ENCODE peak calls at places on chromosomes 13 and 19, in six cellular contexts. M is glomerular endothelial cell; O is stimulated activated CD8-positive, alpha-beta memory T cell treated with anti-CD3 and anti-CD28 coated beads, Interleukin-4, amount 100 ng/mL, for 1 hour; S is HuH-7; D is left cardiac atrium; A is activated CD8-positive, alpha-beta memory T cell treated with anti-CD3 and anti-CD28 coated beads for 1 hour. E is an unnamed sample.

GRCh38 chr19:50178859-50179537 is 15.9 kb upstream of the IZUMO2 start:
- DNase-seq in M (no peak), O (no peak), S (no peak), D (no peak), A (no peak), E (peak)

GRCh38 chr13:33721719-33722118 is 96.2 kb upstream of the RFC3 start:
- DNase-seq in M (no peak), O (no peak), S (no peak), D (no peak), A (no peak), E (no peak)

GRCh38 chr13:37811441-37811840 is 58.1 kb downstream of the TRPC4 start:
- DNase-seq in M (no peak), O (no peak), S (no peak), D (no peak), A (no peak), E (no peak)

GRCh38 chr19:5692785-5693194 is 2.7 kb downstream of the RPL36 start:
- DNase-seq in M (no peak), O (no peak), S (no peak), D (no peak), A (no peak), E (no peak)

GRCh38 chr19:3670796-3671679 is 29.2 kb downstream of the PIP5K1C start:
- DNase-seq in M (no peak), O (no peak), S (no peak), D (peak), A (peak), E (peak)

GRCh38 chr19:29976151-29976943 is 34.3 kb downstream of the URI1 start:
- DNase-seq in M (no peak), O (no peak), S (no peak), D (no peak), A (no peak), E (no peak)

GRCh38 chr19:3358392-3358918 is 7.9 kb upstream of the NFIC start:
- DNase-seq in M (no peak), O (no peak), S (no peak), D (no peak), A (no peak), E (no peak)

GRCh38 chr19:27750697-27751391 is 1462.1 kb downstream of the UQCRFS1 start:
- DNase-seq in M (no peak), O (no peak), S (no peak), D (no peak), A (no peak), E (no peak)

GRCh38 chr13:96816261-96816660 is 178.0 kb downstream of the OXGR1 start:
- DNase-seq in M (no peak), O (no peak), S (no peak), D (no peak), A (no peak), E (no peak)

GRCh38 chr19:7301525-7301924 is 7.3 kb upstream of the INSR start:
- DNase-seq in M (no peak), O (no peak), S (no peak), D (no peak), A (no peak), E (no peak)

GRCh38 chr13:76383671-76384461 is 502.3 kb downstream of the KCTD12 start:
- DNase-seq in M (no peak), O (no peak), S (no peak), D (no peak), A (no peak), E (no peak)

GRCh38 chr13:56886398-56886797 is 254.3 kb upstream of the PRR20A start:
- DNase-seq in M (no peak), O (no peak), S (no peak), D (no peak), A (no peak), E (no peak)

GRCh38 chr13:76293751-76294150 is 592.5 kb downstream of the KCTD12 start:
- DNase-seq in M (no peak), O (no peak), S (no peak), D (no peak), A (no peak), E (no peak)

GRCh38 chr13:97072297-97072696 is 78.0 kb upstream of the OXGR1 start:
- DNase-seq in M (no peak), O (no peak), S (no peak), D (no peak), A (no peak), E (no peak)

GRCh38 chr13:39776439-39776838 is 121.0 kb downstream of the COG6 start:
- DNase-seq in M (no peak), O (no peak), S (no peak), D (no peak), A (no peak), E (no peak)

GRCh38 chr19:57830071-57830602 is at the start of gene ZNF587B:
- DNase-seq in M (peak), O (no peak), S (no peak), D (peak), A (no peak), E (peak)

GRCh38 chr13:23673354-23673753 is 103.1 kb downstream of the TNFRSF19 start:
- DNase-seq in M (no peak), O (no peak), S (no peak), D (no peak), A (no peak), E (no peak)

GRCh38 chr19:50894478-50895356 is 16.5 kb downstream of the KLK4 start:
- DNase-seq in M (no peak), O (no peak), S (no peak), D (no peak), A (no peak), E (no peak)

GRCh38 chr19:36489920-36490415 is 607 bp upstream of the ZNF566 start:
- DNase-seq in M (peak), O (peak), S (peak), D (peak), A (peak), E (no peak)

GRCh38 chr19:49924004-49924880 is 4.8 kb upstream of the ATF5 start:
- DNase-seq in M (no peak), O (no peak), S (no peak), D (no peak), A (no peak), E (no peak)

GRCh38 chr13:95788100-95788463 is 111.1 kb downstream of the DNAJC3 start:
- DNase-seq in M (no peak), O (no peak), S (no peak), D (no peak), A (no peak), E (no peak)

GRCh38 chr13:29474991-29475390 is 120.5 kb downstream of the SLC7A1 start:
- DNase-seq in M (no peak), O (no peak), S (no peak), D (no peak), A (no peak), E (no peak)

GRCh38 chr19:55486043-55486970 is 1.3 kb downstream of the NAT14 start:
- DNase-seq in M (no peak), O (no peak), S (no peak), D (peak), A (no peak), E (no peak)

GRCh38 chr13:107329991-107330390 is 762.1 kb upstream of the ARGLU1 start:
- DNase-seq in M (no peak), O (no peak), S (no peak), D (no peak), A (no peak), E (no peak)

GRCh38 chr19:38898788-38899446 is 501 bp downstream of the SIRT2 start:
- DNase-seq in M (no peak), O (no peak), S (no peak), D (no peak), A (no peak), E (peak)

GRCh38 chr19:38952395-38953165 is 21.8 kb downstream of the MRPS12 start:
- DNase-seq in M (no peak), O (no peak), S (peak), D (no peak), A (no peak), E (peak)

GRCh38 chr19:52942371-52943133 is 19.3 kb upstream of the ZNF888 start:
- DNase-seq in M (no peak), O (peak), S (peak), D (peak), A (peak), E (peak)

GRCh38 chr13:108959254-108959653 is 329.8 kb downstream of the MYO16 start:
- DNase-seq in M (no peak), O (no peak), S (no peak), D (no peak), A (no peak), E (no peak)

GRCh38 chr13:112638157-112638750 is 50.3 kb upstream of the TUBGCP3 start:
- DNase-seq in M (no peak), O (no peak), S (no peak), D (no peak), A (no peak), E (no peak)

GRCh38 chr19:32671883-32672282 is 3.1 kb downstream of the ANKRD27 start:
- DNase-seq in M (no peak), O (no peak), S (no peak), D (no peak), A (no peak), E (no peak)

GRCh38 chr13:73404581-73404980 is 345.8 kb downstream of the KLF5 start:
- DNase-seq in M (no peak), O (no peak), S (no peak), D (no peak), A (no peak), E (no peak)

GRCh38 chr19:709965-710714 is 1.4 kb downstream of the PALM start:
- DNase-seq in M (no peak), O (no peak), S (no peak), D (peak), A (no peak), E (peak)

GRCh38 chr13:50244355-50244912 is 229.2 kb downstream of the KCNRG start:
- DNase-seq in M (no peak), O (no peak), S (no peak), D (no peak), A (no peak), E (peak)

GRCh38 chr13:86201477-86201876 is 402.3 kb upstream of the SLITRK6 start:
- DNase-seq in M (no peak), O (no peak), S (no peak), D (no peak), A (no peak), E (no peak)

GRCh38 chr13:62407871-62408270 is 992.2 kb upstream of the PCDH20 start:
- DNase-seq in M (no peak), O (no peak), S (no peak), D (no peak), A (no peak), E (no peak)

GRCh38 chr19:56547535-56547934 is 8.8 kb downstream of the ZFP28 start:
- DNase-seq in M (no peak), O (no peak), S (no peak), D (no peak), A (no peak), E (no peak)

GRCh38 chr13:39779337-39780270 is 124.1 kb downstream of the COG6 start:
- DNase-seq in M (no peak), O (no peak), S (no peak), D (no peak), A (no peak), E (no peak)

GRCh38 chr19:39154626-39155100 is 29.1 kb downstream of the PAK4 start:
- DNase-seq in M (no peak), O (no peak), S (no peak), D (no peak), A (no peak), E (no peak)

GRCh38 chr19:42480335-42481095 is 37.8 kb upstream of the CXCL17 start:
- DNase-seq in M (no peak), O (no peak), S (peak), D (no peak), A (no peak), E (no peak)

GRCh38 chr13:52162279-52163101 is 3.1 kb upstream of the NEK3 start:
- DNase-seq in M (peak), O (no peak), S (no peak), D (no peak), A (no peak), E (no peak)